ENCODE peak calls at places on chromosomes 4 and X, in seven cellular contexts. F is HS-5, R is mesothelial cell of epicardium, N is germinal center, S is anterior cingulate cortex, T is T follicular helper cell, J is GM04504. W is an unnamed sample.

GRCh38 chr4:159922119-159922518 is 819.2 kb downstream of the RAPGEF2 start:
- DNase-seq in F (no peak), R (no peak), N (no peak), S (no peak), T (no peak), J (no peak), W (no peak)

GRCh38 chr4:138696771-138697170 is 318.8 kb upstream of the NOCT start:
- DNase-seq in F (peak), R (no peak), N (no peak), S (no peak), T (no peak), J (no peak), W (no peak)

GRCh38 chrX:101595739-101596419 is 21.9 kb downstream of the ARMCX6 start:
- DNase-seq in F (peak), R (no peak), N (peak), S (peak), T (peak), J (peak), W (no peak)

GRCh38 chrX:1535241-1536041 is 1.5 kb downstream of the P2RY8 start:
- DNase-seq in F (no peak), R (no peak), N (peak), S (no peak), T (peak), J (no peak), W (no peak)

GRCh38 chr4:153790962-153791551 is 2.2 kb upstream of the SFRP2 start:
- DNase-seq in F (no peak), R (peak), N (peak), S (no peak), T (no peak), J (no peak), W (no peak)

GRCh38 chrX:19798423-19798822 is 89.0 kb downstream of the SH3KBP1 start:
- DNase-seq in F (no peak), R (no peak), N (no peak), S (no peak), T (no peak), J (no peak), W (no peak)

GRCh38 chr4:148204171-148204570 is 238.0 kb downstream of the NR3C2 start:
- DNase-seq in F (no peak), R (no peak), N (no peak), S (no peak), T (no peak), J (no peak), W (no peak)

GRCh38 chrX:40420899-40421729 is 159.7 kb upstream of the ATP6AP2 start:
- DNase-seq in F (no peak), R (no peak), N (no peak), S (peak), T (no peak), J (no peak), W (peak)

GRCh38 chr4:8643986-8644385 is 51.4 kb downstream of the CPZ start:
- DNase-seq in F (no peak), R (peak), N (no peak), S (no peak), T (no peak), J (no peak), W (no peak)

W was measured in breast epithelium.